ENCODE peak calls at places on chromosomes 12 and 14, in ten cellular contexts. Q, W, L, C, D, I, H, R, O and E are unnamed samples.

GRCh38 chr14:99660794-99661193 is 15.9 kb downstream of the HHIPL1 start:
- DNase-seq in Q (no peak), W (no peak), L (no peak), C (no peak), D (no peak), I (no peak), H (no peak), R (no peak), O (no peak), E (no peak)

GRCh38 chr12:117853600-117853999 is 115.2 kb downstream of the KSR2 start:
- DNase-seq in Q (peak; percentile 43), W (peak; percentile 44), L (no peak), C (no peak), D (no peak), I (no peak), H (no peak), R (no peak), O (no peak), E (no peak)

GRCh38 chr12:58309806-58310205 is 368.4 kb downstream of the ATP23 start:
- DNase-seq in Q (no peak), W (peak; percentile 64), L (no peak), C (no peak), D (no peak), I (no peak), H (no peak), R (no peak), O (no peak), E (no peak)

GRCh38 chr14:100544506-100545141 is 42.6 kb downstream of the BEGAIN start:
- DNase-seq in Q (no peak), W (no peak), L (no peak), C (no peak), D (no peak), I (no peak), H (no peak), R (no peak), O (no peak), E (no peak)

GRCh38 chr12:85441025-85441424 is 161.0 kb downstream of the ALX1 start:
- DNase-seq in Q (no peak), W (no peak), L (no peak), C (no peak), D (no peak), I (no peak), H (no peak), R (no peak), O (no peak), E (no peak)

GRCh38 chr12:111202237-111202592 is 166.7 kb downstream of the PHETA1 start:
- DNase-seq in Q (no peak), W (no peak), L (no peak), C (peak; percentile 44), D (no peak), I (no peak), H (no peak), R (no peak), O (no peak), E (no peak)

GRCh38 chr14:50961606-50962259 is 17.4 kb upstream of the PYGL start:
- DNase-seq in Q (no peak), W (peak; percentile 91), L (no peak), C (no peak), D (no peak), I (no peak), H (peak; percentile 80), R (no peak), O (no peak), E (no peak)

GRCh38 chr12:119695034-119695433 is 27.1 kb downstream of the PRKAB1 start:
- DNase-seq in Q (no peak), W (peak; percentile 38), L (no peak), C (no peak), D (no peak), I (no peak), H (no peak), R (no peak), O (no peak), E (no peak)

GRCh38 chr14:99441918-99442317 is 38.7 kb downstream of the SETD3 start:
- DNase-seq in Q (no peak), W (no peak), L (no peak), C (no peak), D (no peak), I (no peak), H (no peak), R (no peak), O (no peak), E (no peak)

GRCh38 chr14:83838221-83838620 is 1691.7 kb upstream of the FLRT2 start:
- DNase-seq in Q (no peak), W (no peak), L (no peak), C (no peak), D (no peak), I (no peak), H (no peak), R (no peak), O (no peak), E (no peak)

GRCh38 chr12:6225630-6226001 is 25.4 kb downstream of the CD9 start:
- DNase-seq in Q (no peak), W (no peak), L (no peak), C (no peak), D (no peak), I (no peak), H (no peak), R (no peak), O (no peak), E (no peak)

GRCh38 chr12:49904601-49905000 is 901 bp upstream of the FAIM2 start:
- DNase-seq in Q (no peak), W (no peak), L (no peak), C (no peak), D (no peak), I (no peak), H (no peak), R (no peak), O (no peak), E (no peak)